ENCODE peak calls at places on chromosomes 16 and 17, in five cellular contexts. I is AG04449, T is mesenchymal stem cell, O is SJSA1, X is uterus. P is an unnamed sample.

GRCh38 chr17:50169881-50170459 is 4.2 kb downstream of the SGCA start:
- DNase-seq in I (no peak), T (no peak), O (no peak), X (no peak), P (no peak)

GRCh38 chr16:15996432-15997109 is 47.2 kb downstream of the ABCC1 start:
- DNase-seq in I (no peak), T (peak; percentile 93), O (peak; percentile 61), X (peak; percentile 61), P (peak; percentile 52)

GRCh38 chr16:15585956-15586355 is 57.0 kb downstream of the MARF1 start:
- DNase-seq in I (no peak), T (no peak), O (no peak), X (no peak), P (no peak)

GRCh38 chr17:12415031-12415430 is 250.7 kb upstream of the MYOCD start:
- DNase-seq in I (peak; percentile 44), T (peak; percentile 86), O (peak; percentile 59), X (no peak), P (peak; percentile 31)

GRCh38 chr17:43431741-43432523 is 33.1 kb downstream of the ARL4D start:
- DNase-seq in I (no peak), T (no peak), O (no peak), X (peak; percentile 64), P (no peak)

GRCh38 chr16:81035975-81036750 is 521 bp downstream of the ATMIN start:
- DNase-seq in I (no peak), T (peak; percentile 41), O (no peak), X (no peak), P (no peak)

GRCh38 chr16:10765772-10766171 is 22.1 kb downstream of the NUBP1 start:
- DNase-seq in I (no peak), T (no peak), O (no peak), X (no peak), P (no peak)

GRCh38 chr17:34761646-34762045 is 182.3 kb downstream of the TMEM132E start:
- DNase-seq in I (no peak), T (no peak), O (no peak), X (no peak), P (no peak)

GRCh38 chr17:61461967-61462733 is 9.9 kb downstream of the TBX4 start:
- DNase-seq in I (no peak), T (peak; percentile 22), O (peak; percentile 42), X (no peak), P (no peak)
- H3K4me3 ChIP-seq in I (peak overlapping the region; percentile 30), T (peak overlapping the region; percentile 66), O (no peak overlapping the region), X (no peak overlapping the region), P (peak overlapping the region; percentile 15)

GRCh38 chr17:32356378-32356743 is 6.4 kb downstream of the ZNF207 start:
- DNase-seq in I (no peak), T (no peak), O (no peak), X (no peak), P (no peak)
- H3K4me3 ChIP-seq in I (no peak overlapping the region), T (peak overlapping the region; percentile 8), O (no peak overlapping the region), X (no peak overlapping the region), P (no peak overlapping the region)

DNA sequence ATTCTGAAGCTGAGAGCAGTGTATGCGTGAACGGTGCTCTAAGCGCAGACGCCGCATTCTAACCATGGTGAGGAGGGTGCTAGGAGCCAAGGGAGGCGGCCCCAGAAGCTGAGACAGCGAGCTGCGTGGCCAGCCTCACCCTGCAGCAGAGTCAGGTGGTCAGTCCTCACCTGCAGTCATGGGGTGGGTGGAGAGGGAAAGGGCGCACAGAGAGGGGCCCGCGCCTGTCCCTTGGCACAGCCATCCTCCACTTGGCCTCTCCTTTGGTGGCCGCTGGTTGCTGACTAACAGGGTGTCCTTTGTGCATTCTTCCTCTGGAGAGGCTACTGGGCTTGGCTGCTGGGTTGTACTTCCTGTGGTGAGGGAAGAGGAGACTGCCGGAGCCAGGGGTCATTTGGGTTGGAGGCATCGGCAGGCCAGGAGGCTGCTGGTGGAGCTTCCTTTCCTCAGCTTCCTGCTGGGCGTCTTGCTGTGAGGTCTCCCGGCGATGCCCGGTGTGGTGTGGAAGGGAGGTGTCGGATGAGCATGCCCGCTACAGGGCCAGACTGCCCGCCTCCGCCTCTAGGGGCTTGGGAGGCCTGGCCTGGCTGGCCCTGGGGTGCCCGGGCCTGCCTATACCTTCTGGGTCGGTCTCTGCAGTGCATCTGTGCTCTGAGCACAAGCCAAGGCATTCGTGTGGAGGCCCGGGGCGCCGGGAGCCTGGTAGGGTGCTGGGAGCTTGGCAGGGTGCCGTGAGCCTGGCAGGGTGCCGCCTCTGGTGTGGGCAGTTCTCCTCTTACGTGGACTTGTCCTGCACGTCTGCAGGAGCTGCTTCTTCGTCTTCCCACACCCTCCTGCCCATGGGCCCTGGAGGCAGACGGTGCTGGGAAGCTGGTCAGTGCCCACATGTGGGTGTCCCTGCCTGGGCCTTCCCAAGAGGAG is 17.4 kb downstream of the RNF213 start:
- DNase-seq in I (no peak), T (no peak), O (peak; percentile 65), X (no peak), P (no peak)
- H3K4me3 ChIP-seq in I (no peak overlapping the region), T (no peak overlapping the region), O (no peak overlapping the region), X (no peak overlapping the region), P (no peak overlapping the region)

GRCh38 chr16:3168706-3169105 is 19.3 kb upstream of the OR1F1 start:
- DNase-seq in I (no peak), T (no peak), O (no peak), X (no peak), P (no peak)

GRCh38 chr16:3170440-3171180 is 17.4 kb upstream of the OR1F1 start:
- DNase-seq in I (no peak), T (peak; percentile 33), O (no peak), X (no peak), P (no peak)

GRCh38 chr16:3173892-3174617 is 13.9 kb upstream of the OR1F1 start:
- DNase-seq in I (no peak), T (peak; percentile 43), O (no peak), X (no peak), P (no peak)

GRCh38 chr16:3171855-3172593 is 16.0 kb upstream of the OR1F1 start:
- DNase-seq in I (no peak), T (peak; percentile 45), O (no peak), X (no peak), P (no peak)

DNA sequence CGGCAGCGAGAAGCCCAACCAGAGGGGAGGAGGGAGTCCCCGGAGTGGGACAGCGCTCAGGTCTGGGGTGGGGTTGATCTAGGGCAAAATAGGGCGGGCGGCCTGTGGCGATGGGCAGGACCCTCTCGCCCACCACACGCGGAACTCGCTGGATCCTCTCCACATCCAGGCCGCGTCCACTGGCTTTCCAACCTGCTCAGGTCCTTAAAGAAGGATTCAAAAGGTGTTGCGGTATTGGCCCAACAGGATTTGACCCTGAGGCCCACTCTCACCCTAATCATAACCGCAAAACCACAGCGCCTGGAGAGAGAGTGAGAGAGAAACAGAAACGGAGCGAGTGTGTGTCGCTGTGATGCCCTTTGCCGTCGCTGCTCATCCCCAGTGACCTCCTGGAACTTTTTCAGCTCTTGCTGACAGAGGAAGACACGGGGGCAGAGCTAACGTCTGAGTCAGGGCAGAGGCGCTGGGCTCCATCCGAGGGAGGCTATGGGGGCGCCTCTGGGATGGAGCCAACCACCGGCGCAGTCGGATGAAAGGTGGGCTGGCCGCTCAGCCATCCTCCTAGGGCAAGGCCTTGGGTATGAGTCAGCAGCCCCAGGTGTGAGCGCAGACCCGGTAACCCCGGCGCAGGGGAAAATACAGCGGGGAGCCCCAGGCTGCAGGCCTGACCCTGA is 16.7 kb upstream of the OR1F1 start:
- DNase-seq in I (no peak), T (peak; percentile 29), O (no peak), X (no peak), P (no peak)
- H3K4me3 ChIP-seq in I (no peak overlapping the region), T (peak overlapping the region; percentile 41), O (no peak overlapping the region), X (no peak overlapping the region), P (no peak overlapping the region)

GRCh38 chr17:47653442-47653841 is 3.7 kb downstream of the KPNB1 start:
- DNase-seq in I (no peak), T (no peak), O (no peak), X (no peak), P (no peak)
- H3K4me3 ChIP-seq in I (no peak overlapping the region), T (peak overlapping the region; percentile 0), O (no peak overlapping the region), X (no peak overlapping the region), P (no peak overlapping the region)

GRCh38 chr16:11794991-11795886 is 1.8 kb downstream of the ZC3H7A start:
- DNase-seq in I (no peak), T (no peak), O (no peak), X (no peak), P (no peak)

GRCh38 chr16:11794447-11794846 is 2.6 kb downstream of the ZC3H7A start:
- DNase-seq in I (no peak), T (no peak), O (no peak), X (no peak), P (no peak)

GRCh38 chr16:11793840-11794239 is 3.2 kb downstream of the ZC3H7A start:
- DNase-seq in I (no peak), T (no peak), O (no peak), X (no peak), P (no peak)

GRCh38 chr16:11791144-11791828 is 5.8 kb downstream of the ZC3H7A start:
- DNase-seq in I (no peak), T (no peak), O (no peak), X (no peak), P (no peak)

GRCh38 chr16:11792404-11793260 is 4.4 kb downstream of the ZC3H7A start:
- DNase-seq in I (no peak), T (no peak), O (no peak), X (no peak), P (no peak)
- H3K4me3 ChIP-seq in I (no peak overlapping the region), T (no peak overlapping the region), O (no peak overlapping the region), X (no peak overlapping the region), P (no peak overlapping the region)

P was measured in AG09309.